ENCODE peak calls at places on chromosomes 6 and 20, in six cellular contexts. One of them, this sample, is unnamed.
A peak's percentile ranks its signal among the peaks of the same experiment; 100 is the strongest.

GRCh38 chr6:72819609-72820008 is 197.7 kb downstream of the KCNQ5 start:
- DNase-seq in tibial nerve: no peak
- DNase-seq in OCI-LY7: no peak
- DNase-seq in HepG2: no peak
- DNase-seq in fibroblast of lung: no peak
- DNase-seq in heart left ventricle: no peak
- DNase-seq in this sample: no peak

GRCh38 chr6:10582774-10583508 is 61.8 kb downstream of the GCNT2 start:
- DNase-seq in OCI-LY7: no peak
- DNase-seq in HepG2: peak; percentile 58
- DNase-seq in fibroblast of lung: no peak
- DNase-seq in tibial nerve: no peak
- DNase-seq in heart left ventricle: no peak
- DNase-seq in this sample: no peak

GRCh38 chr6:143536461-143536865 is 24.9 kb upstream of the FUCA2 start:
- DNase-seq in HepG2: no peak
- DNase-seq in heart left ventricle: peak; percentile 80
- DNase-seq in OCI-LY7: peak; percentile 13
- DNase-seq in tibial nerve: no peak
- DNase-seq in fibroblast of lung: peak; percentile 45
- DNase-seq in this sample: peak; percentile 24

GRCh38 chr20:63574829-63575720 is 1.0 kb upstream of the HELZ2 start:
- DNase-seq in tibial nerve: no peak
- DNase-seq in fibroblast of lung: no peak
- DNase-seq in OCI-LY7: no peak
- DNase-seq in heart left ventricle: no peak
- DNase-seq in HepG2: no peak
- DNase-seq in this sample: no peak

GRCh38 chr6:146154197-146154596 is 125.3 kb downstream of the GRM1 start:
- DNase-seq in tibial nerve: no peak
- DNase-seq in OCI-LY7: no peak
- DNase-seq in heart left ventricle: no peak
- DNase-seq in fibroblast of lung: peak; percentile 30
- DNase-seq in HepG2: no peak
- DNase-seq in this sample: no peak

GRCh38 chr20:46709459-46710148 is at the start of gene SLC2A10:
- DNase-seq in fibroblast of lung: peak; percentile 67
- DNase-seq in HepG2: peak; percentile 53
- DNase-seq in tibial nerve: peak; percentile 51
- DNase-seq in heart left ventricle: peak; percentile 78
- DNase-seq in OCI-LY7: no peak
- DNase-seq in this sample: peak; percentile 54

GRCh38 chr6:127030841-127031240 is 87.6 kb upstream of the RSPO3 start:
- DNase-seq in OCI-LY7: no peak
- DNase-seq in tibial nerve: no peak
- DNase-seq in fibroblast of lung: no peak
- DNase-seq in HepG2: no peak
- DNase-seq in heart left ventricle: no peak
- DNase-seq in this sample: no peak

GRCh38 chr6:169489642-169490408 is 212.0 kb downstream of the WDR27 start:
- DNase-seq in tibial nerve: no peak
- DNase-seq in fibroblast of lung: no peak
- DNase-seq in heart left ventricle: no peak
- DNase-seq in HepG2: no peak
- DNase-seq in OCI-LY7: no peak
- DNase-seq in this sample: no peak

GRCh38 chr6:148455225-148455624 is 112.6 kb downstream of the SASH1 start:
- DNase-seq in HepG2: no peak
- DNase-seq in fibroblast of lung: peak; percentile 87
- DNase-seq in heart left ventricle: no peak
- DNase-seq in OCI-LY7: no peak
- DNase-seq in tibial nerve: no peak
- DNase-seq in this sample: no peak

GRCh38 chr6:7138111-7138510 is 30.4 kb downstream of the RREB1 start:
- DNase-seq in tibial nerve: no peak
- DNase-seq in fibroblast of lung: no peak
- DNase-seq in OCI-LY7: no peak
- DNase-seq in heart left ventricle: no peak
- DNase-seq in HepG2: no peak
- DNase-seq in this sample: no peak

GRCh38 chr6:57173886-57174510 is 1.9 kb downstream of the BAG2 start:
- DNase-seq in fibroblast of lung: peak; percentile 86
- DNase-seq in heart left ventricle: no peak
- DNase-seq in tibial nerve: peak; percentile 15
- DNase-seq in HepG2: peak; percentile 60
- DNase-seq in OCI-LY7: no peak
- DNase-seq in this sample: peak; percentile 58

GRCh38 chr6:17012421-17013225 is 89.2 kb upstream of the STMND1 start:
- DNase-seq in heart left ventricle: no peak
- DNase-seq in tibial nerve: no peak
- DNase-seq in fibroblast of lung: peak; percentile 63
- DNase-seq in HepG2: no peak
- DNase-seq in OCI-LY7: no peak
- DNase-seq in this sample: peak; percentile 27

GRCh38 chr6:100657678-100658330 is 193.1 kb upstream of the SIM1 start:
- DNase-seq in heart left ventricle: no peak
- DNase-seq in OCI-LY7: peak; percentile 31
- DNase-seq in HepG2: no peak
- DNase-seq in fibroblast of lung: peak; percentile 9
- DNase-seq in tibial nerve: no peak
- DNase-seq in this sample: no peak

GRCh38 chr20:14344746-14345145 is 7.3 kb upstream of the FLRT3 start:
- DNase-seq in HepG2: peak; percentile 10
- DNase-seq in heart left ventricle: no peak
- DNase-seq in tibial nerve: no peak
- DNase-seq in fibroblast of lung: no peak
- DNase-seq in OCI-LY7: no peak
- DNase-seq in this sample: no peak

GRCh38 chr6:113508249-113508648 is 348.9 kb upstream of the MARCKS start:
- DNase-seq in tibial nerve: no peak
- DNase-seq in heart left ventricle: no peak
- DNase-seq in HepG2: no peak
- DNase-seq in fibroblast of lung: no peak
- DNase-seq in OCI-LY7: no peak
- DNase-seq in this sample: no peak

GRCh38 chr6:161422710-161423109 is 148.8 kb upstream of the AGPAT4 start:
- DNase-seq in OCI-LY7: no peak
- DNase-seq in heart left ventricle: no peak
- DNase-seq in tibial nerve: no peak
- DNase-seq in HepG2: no peak
- DNase-seq in fibroblast of lung: peak; percentile 53
- DNase-seq in this sample: no peak

GRCh38 chr20:58699246-58700107 is 6.9 kb downstream of the NPEPL1 start:
- DNase-seq in fibroblast of lung: peak; percentile 6
- DNase-seq in OCI-LY7: no peak
- DNase-seq in tibial nerve: no peak
- DNase-seq in heart left ventricle: no peak
- DNase-seq in HepG2: no peak
- DNase-seq in this sample: no peak

GRCh38 chr6:105986998-105987397 is 99.1 kb upstream of the PRDM1 start:
- DNase-seq in HepG2: no peak
- DNase-seq in fibroblast of lung: peak; percentile 12
- DNase-seq in tibial nerve: no peak
- DNase-seq in OCI-LY7: no peak
- DNase-seq in heart left ventricle: no peak
- DNase-seq in this sample: no peak

GRCh38 chr6:52249078-52249477 is 4.8 kb upstream of the IL17F start:
- DNase-seq in OCI-LY7: no peak
- DNase-seq in tibial nerve: no peak
- DNase-seq in HepG2: peak; percentile 59
- DNase-seq in fibroblast of lung: no peak
- DNase-seq in heart left ventricle: no peak
- DNase-seq in this sample: no peak

GRCh38 chr6:31246051-31246495 is 25.8 kb downstream of the HLA-C start:
- DNase-seq in tibial nerve: no peak
- DNase-seq in HepG2: peak; percentile 68
- DNase-seq in fibroblast of lung: peak; percentile 71
- DNase-seq in heart left ventricle: no peak
- DNase-seq in OCI-LY7: no peak
- DNase-seq in this sample: no peak

GRCh38 chr6:100881707-100882040 is 545 bp upstream of the ASCC3 start:
- DNase-seq in OCI-LY7: no peak
- DNase-seq in heart left ventricle: no peak
- DNase-seq in tibial nerve: no peak
- DNase-seq in fibroblast of lung: no peak
- DNase-seq in HepG2: no peak
- DNase-seq in this sample: no peak

GRCh38 chr20:24469116-24470030 is at the start of gene SYNDIG1:
- DNase-seq in fibroblast of lung: peak; percentile 19
- DNase-seq in tibial nerve: no peak
- DNase-seq in OCI-LY7: no peak
- DNase-seq in HepG2: no peak
- DNase-seq in heart left ventricle: no peak
- DNase-seq in this sample: peak; percentile 28

GRCh38 chr6:130643361-130643760 is 183.8 kb upstream of the SMLR1 start:
- DNase-seq in HepG2: no peak
- DNase-seq in OCI-LY7: no peak
- DNase-seq in tibial nerve: no peak
- DNase-seq in fibroblast of lung: no peak
- DNase-seq in heart left ventricle: no peak
- DNase-seq in this sample: no peak

GRCh38 chr6:56842602-56843475 is 112.1 kb upstream of the BEND6 start:
- DNase-seq in OCI-LY7: no peak
- DNase-seq in fibroblast of lung: peak; percentile 68
- DNase-seq in tibial nerve: peak; percentile 26
- DNase-seq in HepG2: no peak
- DNase-seq in heart left ventricle: peak; percentile 74
- DNase-seq in this sample: peak; percentile 30

GRCh38 chr6:89987830-89988229 is 93.6 kb downstream of the GJA10 start:
- DNase-seq in fibroblast of lung: no peak
- DNase-seq in OCI-LY7: no peak
- DNase-seq in HepG2: no peak
- DNase-seq in tibial nerve: no peak
- DNase-seq in heart left ventricle: no peak
- DNase-seq in this sample: no peak
- H3K4me1 ChIP-seq in fibroblast of lung: peaks cover 22% of the 10 kb centered on the region
- H3K4me1 ChIP-seq in OCI-LY7: no peaks in the 10 kb centered on the region
- H3K4me1 ChIP-seq in HepG2: no peaks in the 10 kb centered on the region
- H3K4me1 ChIP-seq in tibial nerve: no peaks in the 10 kb centered on the region
- H3K4me1 ChIP-seq in heart left ventricle: peaks cover 22% of the 10 kb centered on the region
- H3K4me1 ChIP-seq in this sample: no peaks in the 10 kb centered on the region

GRCh38 chr20:3068986-3069900 is 2.2 kb upstream of the OXT start:
- DNase-seq in fibroblast of lung: no peak
- DNase-seq in OCI-LY7: peak; percentile 45
- DNase-seq in tibial nerve: no peak
- DNase-seq in heart left ventricle: no peak
- DNase-seq in HepG2: peak; percentile 55
- DNase-seq in this sample: no peak

GRCh38 chr20:3068075-3068474 is 3.3 kb upstream of the OXT start:
- DNase-seq in HepG2: no peak
- DNase-seq in heart left ventricle: no peak
- DNase-seq in tibial nerve: no peak
- DNase-seq in OCI-LY7: no peak
- DNase-seq in fibroblast of lung: no peak
- DNase-seq in this sample: no peak

GRCh38 chr20:3071610-3072529 is at the start of gene OXT:
- DNase-seq in heart left ventricle: peak; percentile 80
- DNase-seq in fibroblast of lung: peak; percentile 18
- DNase-seq in tibial nerve: no peak
- DNase-seq in HepG2: no peak
- DNase-seq in OCI-LY7: no peak
- DNase-seq in this sample: no peak

GRCh38 chr20:3071266-3071609 is 182 bp upstream of the OXT start:
- DNase-seq in fibroblast of lung: no peak
- DNase-seq in tibial nerve: no peak
- DNase-seq in HepG2: no peak
- DNase-seq in OCI-LY7: no peak
- DNase-seq in heart left ventricle: no peak
- DNase-seq in this sample: no peak

DNA sequence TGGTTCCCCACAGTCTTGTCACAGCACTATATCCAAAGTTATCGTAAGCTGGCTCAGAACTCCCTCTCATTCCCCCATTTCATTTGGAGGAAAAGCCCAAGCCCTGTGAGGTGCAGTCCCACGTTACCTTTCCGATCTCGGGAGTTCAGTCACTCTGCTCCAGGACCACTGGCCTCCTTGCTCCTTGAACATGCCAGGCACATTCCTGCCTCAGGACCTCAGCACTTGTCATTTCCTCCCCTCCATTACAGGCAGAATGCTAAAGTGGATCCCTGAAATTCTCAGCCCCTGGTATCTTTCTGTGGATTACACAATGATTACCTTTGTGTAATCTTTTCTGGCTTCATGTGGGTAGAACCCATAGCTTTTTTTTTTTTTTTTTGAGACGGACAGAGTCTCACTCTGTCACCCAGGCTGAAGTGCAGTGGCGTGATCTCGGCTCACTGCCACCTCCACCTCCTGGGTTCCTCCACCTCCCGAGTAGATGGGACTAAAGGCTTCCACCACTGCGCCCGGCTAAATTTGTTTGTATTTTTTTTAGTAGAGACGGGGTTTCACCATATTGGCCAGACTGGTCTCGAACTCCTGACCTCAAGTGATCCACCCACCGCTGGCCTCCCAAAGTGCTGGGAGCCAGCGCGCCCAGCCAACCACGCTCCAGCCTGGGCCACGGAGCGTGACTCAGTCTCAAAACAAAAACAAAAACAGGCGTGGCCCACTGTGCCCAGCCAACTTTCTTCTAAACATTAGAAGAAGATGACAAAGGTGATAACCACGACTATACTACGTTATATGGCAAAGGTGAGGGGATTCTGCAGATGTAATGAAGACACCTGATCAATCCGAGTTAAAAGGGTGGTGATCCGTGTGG is 4.0 kb upstream of the OXT start:
- DNase-seq in OCI-LY7: no peak
- DNase-seq in fibroblast of lung: peak; percentile 8
- DNase-seq in heart left ventricle: no peak
- DNase-seq in HepG2: no peak
- DNase-seq in tibial nerve: no peak
- DNase-seq in this sample: no peak
- H3K4me3 ChIP-seq in OCI-LY7: no peak overlapping the region
- H3K4me3 ChIP-seq in fibroblast of lung: no peak overlapping the region
- H3K4me3 ChIP-seq in heart left ventricle: no peak overlapping the region
- H3K4me3 ChIP-seq in HepG2: no peak overlapping the region
- H3K4me3 ChIP-seq in tibial nerve: no peak overlapping the region
- H3K4me3 ChIP-seq in this sample: no peak overlapping the region

GRCh38 chr6:156832166-156832743 is 55.1 kb downstream of the ARID1B start:
- DNase-seq in tibial nerve: peak; percentile 47
- DNase-seq in heart left ventricle: no peak
- DNase-seq in fibroblast of lung: peak; percentile 74
- DNase-seq in HepG2: no peak
- DNase-seq in OCI-LY7: no peak
- DNase-seq in this sample: no peak
- H3K4me1 ChIP-seq in tibial nerve: peaks cover 3% of the 10 kb centered on the region
- H3K4me1 ChIP-seq in heart left ventricle: peaks cover 44% of the 10 kb centered on the region
- H3K4me1 ChIP-seq in fibroblast of lung: peaks cover 7% of the 10 kb centered on the region
- H3K4me1 ChIP-seq in HepG2: peaks cover 11% of the 10 kb centered on the region
- H3K4me1 ChIP-seq in OCI-LY7: no peaks in the 10 kb centered on the region
- H3K4me1 ChIP-seq in this sample: no peaks in the 10 kb centered on the region

GRCh38 chr6:22147469-22147815 is 149.4 kb downstream of the PRL start:
- DNase-seq in HepG2: no peak
- DNase-seq in fibroblast of lung: no peak
- DNase-seq in heart left ventricle: no peak
- DNase-seq in OCI-LY7: no peak
- DNase-seq in tibial nerve: no peak
- DNase-seq in this sample: no peak
- H3K4me3 ChIP-seq in HepG2: no peak overlapping the region
- H3K4me3 ChIP-seq in fibroblast of lung: peak overlapping the region; percentile 60
- H3K4me3 ChIP-seq in heart left ventricle: peak overlapping the region; percentile 39
- H3K4me3 ChIP-seq in OCI-LY7: no peak overlapping the region
- H3K4me3 ChIP-seq in tibial nerve: no peak overlapping the region
- H3K4me3 ChIP-seq in this sample: no peak overlapping the region

This sample was measured in uterus.